ENCODE peak calls at places on chromosomes 16 and 17, in four cellular contexts. P is trophoblast cell, F is H1, H is mesendoderm. R is an unnamed sample.

GRCh38 chr17:17819561-17819995 is 17.2 kb downstream of the SREBF1 start:
- DNase-seq in F (no peak), P (peak; percentile 56), H (peak; percentile 88), R (peak; percentile 85)

GRCh38 chr16:361341-361871 is 8.9 kb upstream of the AXIN1 start:
- DNase-seq in H (no peak), P (no peak), F (no peak), R (no peak)

GRCh38 chr16:66524601-66525164 is 25.2 kb downstream of the TK2 start:
- DNase-seq in F (no peak), P (no peak), H (no peak), R (no peak)

GRCh38 chr16:6068063-6068462 is 970.5 kb upstream of the EEF2KMT start:
- DNase-seq in H (peak; percentile 13), F (no peak), P (no peak), R (no peak)

GRCh38 chr16:84141143-84141670 is 3.8 kb downstream of the HSDL1 start:
- DNase-seq in F (no peak), H (peak; percentile 77), P (peak; percentile 26), R (no peak)

GRCh38 chr17:382644-383533 is 30.3 kb upstream of the RPH3AL start:
- DNase-seq in P (peak; percentile 64), F (peak; percentile 81), H (peak; percentile 85), R (peak; percentile 77)

GRCh38 chr17:62675260-62675659 is 47.8 kb downstream of the MRC2 start:
- DNase-seq in H (no peak), F (no peak), P (no peak), R (no peak)

GRCh38 chr17:63171428-63172205 is 205.6 kb downstream of the TANC2 start:
- DNase-seq in P (peak; percentile 76), F (no peak), H (no peak), R (no peak)

GRCh38 chr16:17518441-17518840 is 47.7 kb upstream of the XYLT1 start:
- DNase-seq in P (peak; percentile 50), F (no peak), H (no peak), R (no peak)

GRCh38 chr17:80443916-80444708 is 29.1 kb downstream of the ENDOV start:
- DNase-seq in H (peak; percentile 30), F (peak; percentile 59), P (no peak), R (peak; percentile 65)

GRCh38 chr16:30570621-30571443 is 682 bp downstream of the ZNF688 start:
- DNase-seq in H (peak; percentile 56), F (peak; percentile 69), P (peak; percentile 20), R (peak; percentile 41)

GRCh38 chr16:57601801-57602478 is 26.5 kb upstream of the ADGRG1 start:
- DNase-seq in P (no peak), F (no peak), H (no peak), R (no peak)

GRCh38 chr16:49467540-49468372 is 94.2 kb downstream of the C16orf78 start:
- DNase-seq in F (no peak), P (no peak), H (no peak), R (peak; percentile 18)

GRCh38 chr16:57611184-57611583 is 17.2 kb upstream of the ADGRG1 start:
- DNase-seq in H (no peak), P (peak; percentile 71), F (no peak), R (no peak)

GRCh38 chr17:38508570-38508950 is 80.3 kb downstream of the ARHGAP23 start:
- DNase-seq in H (peak; percentile 58), F (peak; percentile 65), P (no peak), R (peak; percentile 77)

GRCh38 chr17:68518063-68518815 is 6.0 kb downstream of the PRKAR1A start:
- DNase-seq in H (peak; percentile 40), F (no peak), P (peak; percentile 77), R (peak; percentile 51)

GRCh38 chr17:68515238-68515637 is 3.0 kb downstream of the PRKAR1A start:
- DNase-seq in F (no peak), P (no peak), H (no peak), R (no peak)

GRCh38 chr17:68516732-68517131 is 4.5 kb downstream of the PRKAR1A start:
- DNase-seq in H (no peak), F (no peak), P (no peak), R (no peak)

GRCh38 chr17:68522266-68522665 is 10.0 kb downstream of the PRKAR1A start:
- DNase-seq in H (no peak), F (no peak), P (no peak), R (no peak)

DNA sequence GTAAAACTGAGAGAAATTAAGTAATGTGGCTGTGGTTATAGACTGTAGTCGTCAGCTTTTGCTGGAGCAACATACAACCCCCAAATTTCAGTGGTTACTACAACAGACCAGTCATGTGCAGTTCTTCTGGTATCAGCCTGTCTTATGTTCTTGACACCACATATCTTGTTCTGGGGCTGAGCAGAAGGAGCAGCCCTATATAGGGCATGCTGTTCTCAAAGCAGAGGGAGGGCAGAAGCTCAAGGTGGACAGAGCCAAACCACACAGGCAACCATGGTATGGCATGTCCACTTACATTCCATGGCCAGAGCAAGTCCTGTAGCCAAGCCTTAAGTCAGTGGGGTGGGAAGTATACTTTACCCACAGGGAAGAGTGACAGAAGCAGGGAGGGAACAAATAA is 7.7 kb downstream of the PRKAR1A start:
- DNase-seq in F (no peak), P (no peak), H (no peak), R (no peak)
- H3K79me2 ChIP-seq in F (peaks cover 55% of the 10 kb centered on the region), P (peaks cover 5% of the 10 kb centered on the region), H (peaks cover 23% of the 10 kb centered on the region), R (peaks cover 3% of the 10 kb centered on the region)

GRCh38 chr17:42772945-42773289 is 332 bp upstream of the VPS25 start:
- DNase-seq in H (no peak), F (no peak), P (no peak), R (no peak)
- H4K8ac ChIP-seq in H (peak overlapping the region; percentile 78), F (no peak overlapping the region), P (peak overlapping the region; percentile 97), R (no peak overlapping the region)

DNA sequence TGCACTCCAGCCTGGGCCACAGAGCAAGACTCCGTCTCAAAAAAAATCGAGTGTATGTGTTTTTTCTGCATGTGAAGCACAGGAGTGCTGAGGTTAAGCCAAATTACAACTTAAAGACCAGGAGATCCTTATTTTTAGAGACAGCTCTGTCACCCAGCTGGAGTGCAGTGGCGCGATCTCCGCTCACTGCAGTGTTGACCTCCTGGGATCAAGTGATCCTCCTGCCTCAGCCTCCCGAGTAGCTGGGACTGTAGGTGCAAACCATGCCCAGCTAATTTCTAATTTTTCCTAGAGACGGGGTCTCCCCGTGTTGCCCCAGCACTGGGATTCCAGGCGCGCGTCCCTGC is 7.5 kb upstream of the PPP1R27 start:
- DNase-seq in P (no peak), F (no peak), H (no peak), R (no peak)
- H3K79me2 ChIP-seq in P (no peaks in the 10 kb centered on the region), F (no peaks in the 10 kb centered on the region), H (no peaks in the 10 kb centered on the region), R (peaks cover 2% of the 10 kb centered on the region)

DNA sequence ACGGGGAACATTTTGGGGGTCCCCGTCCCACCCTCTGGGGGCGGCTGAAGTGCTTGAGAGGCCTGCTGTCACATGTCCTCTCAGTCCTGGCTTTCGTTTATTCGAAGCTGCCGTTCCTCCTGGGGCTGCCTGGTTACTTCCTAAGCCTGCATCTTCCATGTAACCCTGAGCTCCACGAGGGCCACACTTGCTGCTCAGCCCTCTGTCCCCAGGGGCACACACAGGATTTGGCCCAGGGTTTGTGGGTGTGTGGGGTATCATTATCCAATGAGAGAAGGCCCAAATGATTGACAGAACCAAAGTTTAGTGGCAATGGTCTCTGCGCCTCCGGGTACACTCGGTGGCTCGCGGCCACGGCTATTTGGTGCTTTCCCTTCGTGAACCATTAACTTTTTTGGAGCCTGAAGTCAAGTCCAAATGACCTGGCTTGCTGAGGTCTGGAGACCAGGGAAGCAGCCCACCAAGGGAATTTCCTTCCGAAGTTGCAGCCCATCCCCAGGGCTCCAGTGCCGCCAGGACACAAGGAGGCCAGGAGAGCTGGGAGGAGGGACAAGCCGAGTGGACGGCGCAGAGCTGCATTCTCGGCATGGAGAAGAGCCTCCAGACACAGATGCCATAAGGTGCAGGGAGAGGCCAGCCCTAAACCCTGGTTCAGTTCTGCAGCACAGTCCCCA is 131.4 kb upstream of the FOXF1 start:
- DNase-seq in P (no peak), H (no peak), F (no peak), R (no peak)
- H4K8ac ChIP-seq in P (no peak overlapping the region), H (no peak overlapping the region), F (no peak overlapping the region), R (no peak overlapping the region)

DNA sequence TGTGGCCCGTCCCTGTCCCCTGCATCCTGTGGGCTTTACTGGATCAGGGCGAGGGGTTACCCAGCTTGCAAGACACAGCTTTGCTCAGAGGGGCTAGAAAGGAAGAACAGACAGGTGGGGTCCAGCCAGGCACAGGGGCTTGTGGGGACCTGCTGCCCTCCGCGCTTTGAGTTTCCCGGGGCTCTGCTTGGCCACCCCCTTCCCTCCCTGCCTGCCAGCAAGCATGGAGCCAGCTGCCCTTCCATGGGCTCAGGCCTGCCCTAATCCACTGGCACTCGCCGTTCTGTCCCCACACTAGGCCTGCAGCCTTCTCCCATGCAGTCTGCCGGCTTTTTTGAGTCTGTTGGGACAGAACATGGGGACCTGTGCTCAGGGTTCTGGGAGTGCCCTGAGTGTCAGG is 3.4 kb downstream of the SNN start:
- DNase-seq in F (no peak), P (no peak), H (no peak), R (no peak)
- H3K79me2 ChIP-seq in F (peaks cover 64% of the 10 kb centered on the region), P (peaks cover 15% of the 10 kb centered on the region), H (peaks cover 54% of the 10 kb centered on the region), R (peaks cover 11% of the 10 kb centered on the region)

DNA sequence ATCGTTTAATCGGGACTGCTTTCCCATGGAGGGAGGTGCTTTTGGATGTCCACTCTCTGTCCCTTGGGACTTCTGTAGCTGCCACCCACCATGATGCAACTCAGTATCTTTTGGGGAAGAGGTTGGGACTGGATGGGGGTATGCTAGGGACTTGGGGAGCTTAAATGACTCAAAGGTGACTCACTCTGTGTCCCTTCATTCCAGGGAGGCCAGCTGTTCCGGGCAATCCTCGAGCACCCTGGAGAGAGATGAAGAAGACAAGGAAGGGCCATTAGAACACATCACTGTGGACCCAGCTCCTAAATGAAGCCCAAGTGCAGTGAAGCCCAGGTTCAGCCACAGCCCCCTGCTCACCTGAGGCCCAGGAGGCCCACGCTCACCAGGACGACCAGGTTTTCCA is 4.6 kb downstream of the COL1A1 start:
- DNase-seq in F (no peak), P (no peak), H (no peak), R (no peak)
- H4K8ac ChIP-seq in F (no peak overlapping the region), P (no peak overlapping the region), H (no peak overlapping the region), R (no peak overlapping the region)

DNA sequence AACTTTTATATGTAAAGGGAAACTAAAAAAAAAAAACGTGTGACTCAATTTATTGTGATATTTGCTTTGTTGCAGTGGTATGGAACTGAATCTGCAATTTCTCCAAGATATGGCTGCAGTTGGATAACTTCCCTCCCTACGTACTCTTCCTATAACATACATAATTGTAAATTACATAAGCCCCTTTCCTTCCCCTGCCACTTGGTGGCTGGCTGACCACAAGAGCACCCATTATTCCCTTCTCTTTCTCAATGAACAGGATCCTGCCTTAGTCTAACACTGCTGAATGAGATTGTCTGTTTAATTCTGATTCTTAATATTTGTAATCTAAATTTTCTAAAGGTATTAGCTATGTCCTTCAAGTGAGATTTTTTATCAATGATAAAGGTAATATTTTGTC is 27.8 kb downstream of the CCL4 start:
- DNase-seq in F (no peak), H (no peak), P (no peak), R (no peak)
- H3K79me2 ChIP-seq in F (no peaks in the 10 kb centered on the region), H (no peaks in the 10 kb centered on the region), P (no peaks in the 10 kb centered on the region), R (no peaks in the 10 kb centered on the region)

GRCh38 chr16:89507834-89508590 is at the start of gene SPG7:
- DNase-seq in H (peak; percentile 90), F (peak; percentile 95), P (peak; percentile 90), R (peak; percentile 86)
- H4K8ac ChIP-seq in H (no peak within 1 kb of the TSS), F (peak within 1 kb of the TSS; percentile 98), P (peak within 1 kb of the TSS; percentile 96), R (no peak within 1 kb of the TSS)

GRCh38 chr17:20995164-20995872 is 47.5 kb downstream of the USP22 start:
- DNase-seq in P (no peak), F (no peak), H (no peak), R (no peak)
- H3K79me2 ChIP-seq in P (peaks cover 2% of the 10 kb centered on the region), F (no peaks in the 10 kb centered on the region), H (no peaks in the 10 kb centered on the region), R (no peaks in the 10 kb centered on the region)